ENCODE peak calls at places on chromosomes 4 and X, in six cellular contexts. One of them, this sample, is unnamed.

GRCh38 chrX:135015526-135016245 is 6.7 kb downstream of the RTL8B start:
- DNase-seq in HFFc6: no peak
- DNase-seq in endothelial cell: no peak
- DNase-seq in aorta: no peak
- DNase-seq in NCI-H82: no peak
- DNase-seq in SHP77: no peak
- DNase-seq in this sample: no peak

GRCh38 chr4:40990202-40990898 is 224.0 kb downstream of the APBB2 start:
- DNase-seq in HFFc6: peak; percentile 93
- DNase-seq in NCI-H82: no peak
- DNase-seq in endothelial cell: no peak
- DNase-seq in aorta: no peak
- DNase-seq in SHP77: no peak
- DNase-seq in this sample: peak; percentile 65

GRCh38 chr4:38310446-38311043 is 350.3 kb downstream of the PTTG2 start:
- DNase-seq in SHP77: no peak
- DNase-seq in HFFc6: no peak
- DNase-seq in NCI-H82: no peak
- DNase-seq in endothelial cell: no peak
- DNase-seq in aorta: no peak
- DNase-seq in this sample: no peak

GRCh38 chrX:10457092-10457491 is 163.3 kb downstream of the MID1 start:
- DNase-seq in endothelial cell: no peak
- DNase-seq in SHP77: no peak
- DNase-seq in HFFc6: no peak
- DNase-seq in NCI-H82: no peak
- DNase-seq in aorta: peak; percentile 45
- DNase-seq in this sample: peak; percentile 54

GRCh38 chr4:119105605-119106004 is 30.0 kb upstream of the MYOZ2 start:
- DNase-seq in aorta: no peak
- DNase-seq in endothelial cell: no peak
- DNase-seq in SHP77: no peak
- DNase-seq in NCI-H82: no peak
- DNase-seq in HFFc6: no peak
- DNase-seq in this sample: no peak

GRCh38 chr4:93788712-93789111 is 39.8 kb upstream of the ATOH1 start:
- DNase-seq in aorta: no peak
- DNase-seq in endothelial cell: peak; percentile 13
- DNase-seq in HFFc6: peak; percentile 13
- DNase-seq in SHP77: no peak
- DNase-seq in NCI-H82: peak; percentile 31
- DNase-seq in this sample: peak; percentile 26

GRCh38 chr4:16106956-16107355 is 23.1 kb upstream of the PROM1 start:
- DNase-seq in SHP77: no peak
- DNase-seq in endothelial cell: no peak
- DNase-seq in HFFc6: no peak
- DNase-seq in aorta: no peak
- DNase-seq in NCI-H82: no peak
- DNase-seq in this sample: no peak

GRCh38 chrX:24692305-24692704 is 1.4 kb upstream of the POLA1 start:
- DNase-seq in HFFc6: no peak
- DNase-seq in aorta: no peak
- DNase-seq in NCI-H82: peak; percentile 80
- DNase-seq in endothelial cell: no peak
- DNase-seq in SHP77: no peak
- DNase-seq in this sample: no peak

GRCh38 chr4:1109898-1110506 is 3.4 kb downstream of the RNF212 start:
- DNase-seq in aorta: no peak
- DNase-seq in endothelial cell: no peak
- DNase-seq in NCI-H82: no peak
- DNase-seq in HFFc6: no peak
- DNase-seq in SHP77: no peak
- DNase-seq in this sample: no peak

GRCh38 chrX:27815209-27815608 is 7.4 kb downstream of the MAGEB10 start:
- DNase-seq in HFFc6: no peak
- DNase-seq in NCI-H82: no peak
- DNase-seq in SHP77: no peak
- DNase-seq in aorta: no peak
- DNase-seq in endothelial cell: no peak
- DNase-seq in this sample: no peak

GRCh38 chr4:139973611-139974010 is 180.4 kb downstream of the MAML3 start:
- DNase-seq in SHP77: no peak
- DNase-seq in aorta: no peak
- DNase-seq in NCI-H82: no peak
- DNase-seq in HFFc6: no peak
- DNase-seq in endothelial cell: no peak
- DNase-seq in this sample: no peak

GRCh38 chrX:107686792-107687191 is 58.5 kb downstream of the PRPS1 start:
- DNase-seq in aorta: no peak
- DNase-seq in HFFc6: no peak
- DNase-seq in NCI-H82: no peak
- DNase-seq in SHP77: no peak
- DNase-seq in endothelial cell: no peak
- DNase-seq in this sample: no peak

GRCh38 chrX:11733614-11734013 is 24.4 kb upstream of the MSL3 start:
- DNase-seq in aorta: no peak
- DNase-seq in SHP77: no peak
- DNase-seq in endothelial cell: no peak
- DNase-seq in HFFc6: no peak
- DNase-seq in NCI-H82: no peak
- DNase-seq in this sample: no peak

GRCh38 chr4:76738081-76738931 is 159.6 kb downstream of the SOWAHB start:
- DNase-seq in endothelial cell: no peak
- DNase-seq in NCI-H82: no peak
- DNase-seq in aorta: peak; percentile 74
- DNase-seq in HFFc6: peak; percentile 94
- DNase-seq in SHP77: no peak
- DNase-seq in this sample: peak; percentile 89

GRCh38 chr4:2297606-2298517 is 36.0 kb upstream of the MXD4 start:
- DNase-seq in NCI-H82: no peak
- DNase-seq in HFFc6: no peak
- DNase-seq in aorta: no peak
- DNase-seq in SHP77: no peak
- DNase-seq in endothelial cell: no peak
- DNase-seq in this sample: no peak

GRCh38 chrX:39736219-39737211 is 361.2 kb downstream of the BCOR start:
- DNase-seq in endothelial cell: no peak
- DNase-seq in SHP77: no peak
- DNase-seq in aorta: peak; percentile 92
- DNase-seq in NCI-H82: no peak
- DNase-seq in HFFc6: peak; percentile 65
- DNase-seq in this sample: peak; percentile 67

GRCh38 chr4:1093391-1094335 is 19.7 kb downstream of the RNF212 start:
- DNase-seq in HFFc6: no peak
- DNase-seq in aorta: no peak
- DNase-seq in endothelial cell: no peak
- DNase-seq in SHP77: no peak
- DNase-seq in NCI-H82: no peak
- DNase-seq in this sample: no peak

GRCh38 chr4:133452669-133453068 is 303.6 kb downstream of the PCDH10 start:
- DNase-seq in endothelial cell: no peak
- DNase-seq in aorta: no peak
- DNase-seq in HFFc6: no peak
- DNase-seq in NCI-H82: no peak
- DNase-seq in SHP77: no peak
- DNase-seq in this sample: no peak

GRCh38 chrX:18983711-18984380 is at the start of gene PHKA2:
- DNase-seq in SHP77: no peak
- DNase-seq in endothelial cell: peak; percentile 45
- DNase-seq in HFFc6: peak; percentile 18
- DNase-seq in NCI-H82: peak; percentile 55
- DNase-seq in aorta: peak; percentile 71
- DNase-seq in this sample: peak; percentile 71

GRCh38 chr4:119315036-119315435 is 6.9 kb downstream of the FABP2 start:
- DNase-seq in endothelial cell: no peak
- DNase-seq in HFFc6: no peak
- DNase-seq in NCI-H82: no peak
- DNase-seq in aorta: no peak
- DNase-seq in SHP77: no peak
- DNase-seq in this sample: no peak

GRCh38 chr4:10664408-10664807 is 20.2 kb downstream of the CLNK start:
- DNase-seq in SHP77: no peak
- DNase-seq in NCI-H82: no peak
- DNase-seq in aorta: peak; percentile 77
- DNase-seq in HFFc6: peak; percentile 76
- DNase-seq in endothelial cell: no peak
- DNase-seq in this sample: peak; percentile 52

GRCh38 chr4:176323511-176324160 is 3.9 kb downstream of the SPCS3 start:
- DNase-seq in HFFc6: no peak
- DNase-seq in aorta: no peak
- DNase-seq in NCI-H82: no peak
- DNase-seq in SHP77: no peak
- DNase-seq in endothelial cell: no peak
- DNase-seq in this sample: no peak

GRCh38 chr4:87633239-87633638 is 16.8 kb upstream of the DMP1 start:
- DNase-seq in aorta: no peak
- DNase-seq in HFFc6: no peak
- DNase-seq in SHP77: peak; percentile 9
- DNase-seq in NCI-H82: peak; percentile 83
- DNase-seq in endothelial cell: no peak
- DNase-seq in this sample: no peak

GRCh38 chr4:134019657-134020056 is 181.9 kb downstream of the PABPC4L start:
- DNase-seq in endothelial cell: no peak
- DNase-seq in SHP77: no peak
- DNase-seq in HFFc6: no peak
- DNase-seq in aorta: no peak
- DNase-seq in NCI-H82: no peak
- DNase-seq in this sample: no peak

GRCh38 chrX:136055651-136056221 is 70.5 kb downstream of the SLC9A6 start:
- DNase-seq in SHP77: no peak
- DNase-seq in aorta: no peak
- DNase-seq in NCI-H82: no peak
- DNase-seq in HFFc6: peak; percentile 77
- DNase-seq in endothelial cell: no peak
- DNase-seq in this sample: peak; percentile 48

GRCh38 chr4:70508801-70509200 is 9.6 kb upstream of the AMTN start:
- DNase-seq in SHP77: no peak
- DNase-seq in endothelial cell: no peak
- DNase-seq in HFFc6: no peak
- DNase-seq in aorta: no peak
- DNase-seq in NCI-H82: no peak
- DNase-seq in this sample: no peak

GRCh38 chrX:148517191-148517590 is 16.8 kb downstream of the AFF2 start:
- DNase-seq in HFFc6: no peak
- DNase-seq in SHP77: no peak
- DNase-seq in aorta: no peak
- DNase-seq in NCI-H82: no peak
- DNase-seq in endothelial cell: no peak
- DNase-seq in this sample: no peak

GRCh38 chr4:6602289-6602688 is 27.3 kb downstream of the MAN2B2 start:
- DNase-seq in aorta: no peak
- DNase-seq in SHP77: no peak
- DNase-seq in NCI-H82: no peak
- DNase-seq in endothelial cell: no peak
- DNase-seq in HFFc6: no peak
- DNase-seq in this sample: no peak

GRCh38 chr4:26958925-26959653 is 98.4 kb downstream of the STIM2 start:
- DNase-seq in endothelial cell: no peak
- DNase-seq in SHP77: no peak
- DNase-seq in NCI-H82: no peak
- DNase-seq in aorta: no peak
- DNase-seq in HFFc6: no peak
- DNase-seq in this sample: no peak

GRCh38 chrX:39645059-39645895 is 452.5 kb downstream of the BCOR start:
- DNase-seq in HFFc6: peak; percentile 42
- DNase-seq in endothelial cell: no peak
- DNase-seq in aorta: peak; percentile 90
- DNase-seq in SHP77: no peak
- DNase-seq in NCI-H82: peak; percentile 16
- DNase-seq in this sample: peak; percentile 69

GRCh38 chr4:144456196-144456595 is 189.8 kb upstream of the HHIP start:
- DNase-seq in endothelial cell: no peak
- DNase-seq in SHP77: no peak
- DNase-seq in aorta: no peak
- DNase-seq in HFFc6: no peak
- DNase-seq in NCI-H82: no peak
- DNase-seq in this sample: no peak

GRCh38 chr4:36174570-36174969 is 69.7 kb downstream of the ARAP2 start:
- DNase-seq in endothelial cell: no peak
- DNase-seq in NCI-H82: no peak
- DNase-seq in HFFc6: no peak
- DNase-seq in SHP77: no peak
- DNase-seq in aorta: no peak
- DNase-seq in this sample: no peak

GRCh38 chrX:145817299-145817665 is 347 bp upstream of the SLITRK2 start:
- DNase-seq in HFFc6: no peak
- DNase-seq in aorta: no peak
- DNase-seq in SHP77: no peak
- DNase-seq in endothelial cell: no peak
- DNase-seq in NCI-H82: no peak
- DNase-seq in this sample: peak; percentile 30

GRCh38 chr4:140326395-140326993 is 47.0 kb upstream of the SCOC start:
- DNase-seq in SHP77: no peak
- DNase-seq in endothelial cell: peak; percentile 34
- DNase-seq in NCI-H82: peak; percentile 35
- DNase-seq in aorta: no peak
- DNase-seq in HFFc6: peak; percentile 33
- DNase-seq in this sample: peak; percentile 55

GRCh38 chrX:73683236-73683859 is 120.4 kb downstream of the CHIC1 start:
- DNase-seq in NCI-H82: no peak
- DNase-seq in endothelial cell: no peak
- DNase-seq in HFFc6: peak; percentile 5
- DNase-seq in aorta: no peak
- DNase-seq in SHP77: no peak
- DNase-seq in this sample: no peak

GRCh38 chr4:81850701-81851100 is 379.0 kb upstream of the RASGEF1B start:
- DNase-seq in HFFc6: no peak
- DNase-seq in NCI-H82: no peak
- DNase-seq in SHP77: no peak
- DNase-seq in aorta: no peak
- DNase-seq in endothelial cell: no peak
- DNase-seq in this sample: no peak

GRCh38 chr4:8651661-8652180 is 59.2 kb downstream of the CPZ start:
- DNase-seq in aorta: no peak
- DNase-seq in endothelial cell: no peak
- DNase-seq in HFFc6: no peak
- DNase-seq in SHP77: no peak
- DNase-seq in NCI-H82: no peak
- DNase-seq in this sample: no peak

This sample was measured in AG08396.